ENCODE peak calls at places on chromosomes 16 and 17, in ten cellular contexts. E is heart left ventricle, L is stomach, N is HCT116, A is GM12878, K is vagina, M is esophagus squamous epithelium, V is Peyer's patch, Q is transverse colon, F is ovary. I is an unnamed sample.

GRCh38 chr16:7246578-7246977 is 86.1 kb upstream of the RBFOX1 start:
- DNase-seq in M (no peak), Q (no peak), E (no peak), K (no peak), V (no peak), A (no peak), N (no peak), F (no peak), L (no peak), I (no peak)

GRCh38 chr16:5633845-5634440 is 536.3 kb upstream of the EEF2KMT start:
- DNase-seq in K (no peak), Q (no peak), E (no peak), F (no peak), N (peak), M (no peak), L (no peak), A (no peak), V (no peak), I (no peak)

GRCh38 chr16:361872-362701 is 8.3 kb downstream of the MRPL28 start:
- DNase-seq in V (peak), M (no peak), A (no peak), Q (peak), E (peak), N (peak), L (peak), F (peak), K (no peak), I (peak)

GRCh38 chr17:64596439-64596838 is 65.7 kb downstream of the SMURF2 start:
- DNase-seq in A (no peak), K (no peak), F (no peak), L (no peak), M (no peak), Q (no peak), E (no peak), V (no peak), N (no peak), I (no peak)

GRCh38 chr17:66918896-66919295 is 45.6 kb upstream of the CACNG4 start:
- DNase-seq in E (no peak), A (no peak), L (no peak), F (no peak), M (no peak), V (no peak), Q (no peak), N (no peak), K (no peak), I (no peak)

GRCh38 chr17:61451538-61452300 is 503 bp upstream of the TBX4 start:
- DNase-seq in K (no peak), M (no peak), E (no peak), A (no peak), V (no peak), Q (no peak), F (no peak), N (no peak), L (no peak), I (no peak)

GRCh38 chr17:46929413-46929812 is 6.5 kb downstream of the GOSR2 start:
- DNase-seq in K (no peak), F (no peak), Q (no peak), E (no peak), M (no peak), A (no peak), L (no peak), V (no peak), N (no peak), I (no peak)

GRCh38 chr16:88783391-88784073 is 1.5 kb downstream of the PIEZO1 start:
- DNase-seq in E (no peak), L (peak), A (no peak), V (peak), M (no peak), K (no peak), N (no peak), F (no peak), Q (no peak), I (no peak)

GRCh38 chr16:49528035-49528434 is 154.4 kb downstream of the C16orf78 start:
- DNase-seq in F (no peak), M (no peak), L (no peak), E (no peak), K (no peak), N (no peak), V (no peak), A (no peak), Q (no peak), I (no peak)

GRCh38 chr17:37607637-37608368 is 1.4 kb downstream of the SYNRG start:
- DNase-seq in V (peak), L (no peak), A (no peak), K (no peak), M (no peak), E (no peak), F (peak), N (no peak), Q (peak), I (no peak)

GRCh38 chr16:77271532-77272426 is 72.6 kb downstream of the SYCE1L start:
- DNase-seq in M (no peak), L (no peak), K (no peak), V (no peak), N (no peak), F (no peak), E (no peak), Q (no peak), A (no peak), I (peak)

GRCh38 chr17:78716814-78717393 is 65.2 kb downstream of the CYTH1 start:
- DNase-seq in M (no peak), K (no peak), L (peak), E (peak), A (no peak), F (peak), N (no peak), V (peak), Q (peak), I (peak)

GRCh38 chr17:82297280-82297803 is 20.1 kb downstream of the CD7 start:
- DNase-seq in K (no peak), N (no peak), Q (peak), L (peak), M (peak), E (peak), A (peak), V (peak), F (peak), I (peak)
- TF ChIP-seq POLR2A in K (peak), N (no peak), Q (peak), L (no peak), M (no peak), E (no peak), A (no peak), V (peak), F (peak), I (no peak)

GRCh38 chr17:57708401-57708800 is 36.7 kb downstream of the CCDC182 start:
- DNase-seq in Q (no peak), E (no peak), F (no peak), M (no peak), L (no peak), N (no peak), A (no peak), K (peak), V (no peak), I (no peak)
- H3K4me3 ChIP-seq in Q (no peak), E (no peak), F (no peak), M (no peak), L (no peak), N (no peak), A (no peak), K (no peak), V (no peak), I (no peak)

GRCh38 chr16:85529489-85530369 is 83.4 kb upstream of the GSE1 start:
- DNase-seq in Q (no peak), E (no peak), V (no peak), N (no peak), A (no peak), L (no peak), M (no peak), F (no peak), K (no peak), I (no peak)
- TF ChIP-seq CTCF in Q (no peak), E (no peak), V (no peak), N (no peak), A (no peak), L (no peak), M (no peak), F (no peak), K (no peak), I (no peak)

DNA sequence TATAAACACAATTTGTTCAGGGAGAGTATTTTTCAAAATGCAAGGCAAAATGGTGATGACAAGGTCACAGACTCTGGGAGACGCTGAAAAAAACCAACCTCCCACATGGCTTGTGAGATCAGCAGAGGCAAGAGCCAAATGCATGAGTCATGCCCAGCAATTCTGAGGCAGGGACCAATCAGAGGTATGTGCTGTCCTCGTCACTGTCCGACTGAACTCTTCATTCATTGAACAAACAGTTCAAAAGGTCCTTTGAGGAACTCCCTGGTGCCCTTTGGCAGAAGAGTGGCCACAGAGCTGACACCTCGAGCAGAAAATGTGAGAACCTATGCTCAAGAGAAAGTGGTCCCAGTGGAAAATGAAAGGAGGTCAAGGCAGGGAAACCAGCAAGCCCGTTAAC is 51.0 kb downstream of the CDH11 start:
- DNase-seq in E (peak), F (peak), M (no peak), V (no peak), L (peak), Q (peak), K (no peak), N (no peak), A (no peak), I (peak)
- TF ChIP-seq POLR2A in E (no peak), F (no peak), M (no peak), V (no peak), L (no peak), Q (no peak), K (no peak), N (no peak), A (no peak), I (no peak)

GRCh38 chr16:30821891-30822290 is 34.9 kb upstream of the ZNF629 start:
- DNase-seq in Q (no peak), M (no peak), L (no peak), K (no peak), A (no peak), F (no peak), V (no peak), N (no peak), E (no peak), I (no peak)

GRCh38 chr16:30816769-30817168 is 29.8 kb upstream of the ZNF629 start:
- DNase-seq in E (no peak), M (no peak), A (no peak), V (no peak), F (no peak), N (no peak), Q (no peak), L (no peak), K (no peak), I (no peak)

DNA sequence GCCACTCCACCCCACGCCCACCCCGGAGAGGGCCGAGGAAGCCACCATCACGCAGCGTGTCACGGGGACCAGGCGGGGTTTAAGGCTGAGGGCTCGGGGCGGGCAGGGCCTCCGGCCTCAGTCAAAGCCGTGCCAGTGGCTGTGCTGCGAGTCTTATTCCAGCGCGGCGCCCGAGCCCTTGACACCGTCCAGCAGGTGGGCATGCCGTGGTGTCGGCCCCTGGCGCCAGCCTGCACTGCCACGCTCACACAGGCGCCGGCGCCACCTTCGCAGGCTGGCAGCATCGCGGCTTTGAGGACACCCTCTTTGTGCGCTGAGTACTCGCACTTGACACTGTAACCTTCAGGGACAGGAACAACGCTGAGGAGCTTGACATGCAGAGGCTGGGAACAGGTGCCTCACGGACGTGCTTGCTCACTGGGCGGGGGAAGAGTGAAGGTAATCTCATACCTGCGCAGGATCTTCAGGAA is 34.0 kb upstream of the ZNF629 start:
- DNase-seq in L (no peak), F (no peak), A (no peak), Q (peak), E (no peak), K (no peak), M (no peak), V (no peak), N (no peak), I (no peak)
- H3K4me3 ChIP-seq in L (no peak), F (no peak), A (no peak), Q (no peak), E (no peak), K (no peak), M (no peak), V (no peak), N (no peak), I (no peak)

DNA sequence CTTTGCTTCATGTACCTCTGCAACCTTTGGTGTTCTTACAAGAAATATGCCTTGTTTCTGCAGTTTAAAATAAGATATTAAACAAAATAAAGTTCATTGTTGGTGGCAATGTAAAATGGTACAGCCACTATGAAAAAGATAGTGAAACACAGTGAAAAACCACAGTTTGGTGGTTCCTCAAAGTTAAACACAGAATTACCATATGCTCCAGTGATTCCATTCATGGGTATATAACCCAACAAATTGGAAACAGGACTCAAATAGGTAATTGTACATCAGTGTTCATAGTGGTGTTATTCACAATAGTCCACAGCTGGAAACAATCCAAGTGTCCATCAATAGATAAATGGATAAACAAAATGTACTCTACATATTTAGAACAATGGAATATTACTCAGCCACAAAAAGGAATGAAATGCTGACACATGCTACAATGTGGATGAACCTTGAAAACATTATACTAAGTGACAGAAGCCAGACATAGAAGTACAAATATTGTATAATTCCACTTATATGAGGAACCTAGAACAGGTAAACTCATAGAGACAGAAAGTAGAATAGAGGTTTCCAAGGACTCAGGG is 49.2 kb downstream of the CUEDC1 start:
- DNase-seq in L (no peak), K (no peak), V (no peak), M (no peak), Q (no peak), N (no peak), A (peak), E (no peak), F (no peak), I (no peak)
- TF ChIP-seq CTCF in L (no peak), K (no peak), V (no peak), M (no peak), Q (no peak), N (no peak), A (no peak), E (no peak), F (no peak), I (no peak)

DNA sequence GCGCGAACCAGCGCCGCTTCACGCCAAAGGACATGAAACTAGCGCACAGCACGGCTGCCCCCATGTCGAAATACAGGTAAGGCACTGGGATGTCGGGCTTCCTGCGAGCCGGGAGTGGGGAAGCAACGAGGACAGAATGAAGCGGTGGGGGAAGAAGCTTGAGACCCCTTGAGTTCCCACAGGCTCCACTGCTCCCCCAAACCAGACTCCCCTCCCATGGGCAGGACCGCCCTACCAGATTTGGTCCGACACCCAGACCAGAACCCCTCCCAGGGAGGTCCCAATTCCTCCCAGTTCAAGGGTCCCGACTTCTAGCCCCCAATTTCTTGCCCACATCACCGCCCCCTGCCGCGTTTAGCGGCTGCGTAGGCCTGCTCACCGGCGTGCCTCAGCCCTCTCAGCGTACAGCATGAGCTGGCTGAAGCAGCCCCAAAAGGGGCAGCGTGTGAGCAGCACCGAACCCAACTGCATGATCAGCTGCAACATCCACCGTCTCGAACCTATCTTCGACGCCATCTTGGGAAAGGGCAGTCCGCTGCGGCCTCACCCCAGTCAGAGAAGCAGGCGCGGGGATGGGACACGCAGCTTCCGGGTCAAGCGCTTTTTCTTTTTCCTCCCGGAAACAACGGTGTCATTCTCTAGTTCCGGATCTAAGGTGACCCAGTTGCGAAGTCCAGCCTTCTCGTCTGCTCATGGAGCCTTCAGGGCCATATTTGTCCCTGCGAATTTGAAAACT is at the start of gene TMEM101:
- DNase-seq in K (no peak), N (peak), L (peak), F (peak), E (peak), A (peak), Q (peak), V (peak), M (peak), I (peak)
- TF ChIP-seq POLR2A in K (no peak), N (peak), L (no peak), F (peak), E (no peak), A (peak), Q (peak), V (no peak), M (no peak), I (no peak)